ENCODE peak calls at places on chromosomes 12 and 14, in eight cellular contexts. One of them, this sample, is unnamed.

GRCh38 chr12:131312793-131313545 is 359.3 kb downstream of the ADGRD1 start:
- DNase-seq in endothelial cell of umbilical vein: no peak
- DNase-seq in lung: no peak
- DNase-seq in tibial nerve: no peak
- DNase-seq in fibroblast of lung: no peak
- DNase-seq in tibial artery: no peak
- DNase-seq in A549: no peak
- DNase-seq in left lung: no peak
- DNase-seq in this sample: no peak

GRCh38 chr14:29603721-29604120 is 323.9 kb downstream of the PRKD1 start:
- DNase-seq in left lung: no peak
- DNase-seq in endothelial cell of umbilical vein: peak
- DNase-seq in tibial nerve: no peak
- DNase-seq in A549: no peak
- DNase-seq in fibroblast of lung: no peak
- DNase-seq in lung: no peak
- DNase-seq in tibial artery: no peak
- DNase-seq in this sample: no peak

GRCh38 chr14:51978566-51979398 is 10.6 kb upstream of the RTRAF start:
- DNase-seq in endothelial cell of umbilical vein: peak
- DNase-seq in left lung: peak
- DNase-seq in lung: peak
- DNase-seq in fibroblast of lung: peak
- DNase-seq in A549: peak
- DNase-seq in tibial artery: peak
- DNase-seq in tibial nerve: peak
- DNase-seq in this sample: peak

GRCh38 chr14:80491131-80491530 is 279.8 kb upstream of the DIO2 start:
- DNase-seq in tibial nerve: peak
- DNase-seq in fibroblast of lung: peak
- DNase-seq in left lung: no peak
- DNase-seq in A549: no peak
- DNase-seq in lung: no peak
- DNase-seq in endothelial cell of umbilical vein: peak
- DNase-seq in tibial artery: peak
- DNase-seq in this sample: no peak

GRCh38 chr12:57242329-57242690 is 8.7 kb downstream of the STAC3 start:
- DNase-seq in tibial artery: no peak
- DNase-seq in endothelial cell of umbilical vein: no peak
- DNase-seq in lung: no peak
- DNase-seq in fibroblast of lung: no peak
- DNase-seq in A549: no peak
- DNase-seq in tibial nerve: no peak
- DNase-seq in left lung: peak
- DNase-seq in this sample: no peak

GRCh38 chr12:80490329-80490728 is 46.3 kb downstream of the PTPRQ start:
- DNase-seq in left lung: no peak
- DNase-seq in endothelial cell of umbilical vein: no peak
- DNase-seq in fibroblast of lung: peak
- DNase-seq in A549: no peak
- DNase-seq in tibial nerve: no peak
- DNase-seq in tibial artery: no peak
- DNase-seq in lung: no peak
- DNase-seq in this sample: no peak

GRCh38 chr12:113248046-113248825 is 27.0 kb downstream of the TPCN1 start:
- DNase-seq in fibroblast of lung: no peak
- DNase-seq in tibial nerve: no peak
- DNase-seq in tibial artery: no peak
- DNase-seq in endothelial cell of umbilical vein: no peak
- DNase-seq in lung: no peak
- DNase-seq in left lung: no peak
- DNase-seq in A549: no peak
- DNase-seq in this sample: no peak

GRCh38 chr14:90301580-90302181 is 30.1 kb downstream of the NRDE2 start:
- DNase-seq in left lung: no peak
- DNase-seq in lung: no peak
- DNase-seq in fibroblast of lung: peak
- DNase-seq in endothelial cell of umbilical vein: peak
- DNase-seq in A549: peak
- DNase-seq in tibial nerve: no peak
- DNase-seq in tibial artery: no peak
- DNase-seq in this sample: peak

GRCh38 chr14:39956372-39956771 is 524.1 kb upstream of the FBXO33 start:
- DNase-seq in tibial artery: no peak
- DNase-seq in lung: no peak
- DNase-seq in fibroblast of lung: no peak
- DNase-seq in endothelial cell of umbilical vein: no peak
- DNase-seq in left lung: no peak
- DNase-seq in A549: no peak
- DNase-seq in tibial nerve: no peak
- DNase-seq in this sample: peak

GRCh38 chr14:49865431-49865859 is 12.9 kb upstream of the NEMF start:
- DNase-seq in fibroblast of lung: peak
- DNase-seq in tibial nerve: peak
- DNase-seq in endothelial cell of umbilical vein: peak
- DNase-seq in left lung: peak
- DNase-seq in lung: peak
- DNase-seq in A549: peak
- DNase-seq in tibial artery: peak
- DNase-seq in this sample: no peak

GRCh38 chr14:61992139-61992538 is 229.9 kb downstream of the SNAPC1 start:
- DNase-seq in tibial artery: no peak
- DNase-seq in A549: no peak
- DNase-seq in tibial nerve: no peak
- DNase-seq in left lung: no peak
- DNase-seq in fibroblast of lung: no peak
- DNase-seq in endothelial cell of umbilical vein: no peak
- DNase-seq in lung: no peak
- DNase-seq in this sample: no peak

GRCh38 chr12:93827179-93827578 is 150.0 kb downstream of the CRADD start:
- DNase-seq in tibial artery: no peak
- DNase-seq in fibroblast of lung: no peak
- DNase-seq in tibial nerve: no peak
- DNase-seq in A549: no peak
- DNase-seq in left lung: no peak
- DNase-seq in lung: no peak
- DNase-seq in endothelial cell of umbilical vein: no peak
- DNase-seq in this sample: no peak
- H3K27ac ChIP-seq in tibial artery: no peak
- H3K27ac ChIP-seq in fibroblast of lung: no peak
- H3K27ac ChIP-seq in tibial nerve: no peak
- H3K27ac ChIP-seq in A549: no peak
- H3K27ac ChIP-seq in left lung: no peak
- H3K27ac ChIP-seq in lung: no peak
- H3K27ac ChIP-seq in endothelial cell of umbilical vein: no peak
- H3K27ac ChIP-seq in this sample: no peak

DNA sequence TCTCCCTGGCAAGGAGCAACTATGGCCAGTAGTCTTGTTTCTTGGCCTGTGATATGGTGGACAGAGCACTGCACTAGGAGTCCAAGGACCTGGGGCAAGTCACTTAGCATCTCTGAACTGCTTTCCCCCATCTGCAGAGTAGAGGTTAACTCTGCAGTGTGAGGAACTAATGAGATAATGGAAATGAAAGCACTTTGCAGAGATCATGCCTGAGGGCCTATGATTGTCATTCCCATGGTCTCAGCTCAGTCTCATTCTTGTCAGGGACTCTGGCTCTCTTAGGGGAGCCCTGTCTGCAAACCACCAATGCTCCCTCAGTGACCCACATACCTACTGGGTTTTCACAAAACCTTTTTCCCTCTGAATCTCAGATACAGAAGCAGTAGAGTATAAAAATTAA is 6.5 kb upstream of the PNMA1 start:
- DNase-seq in endothelial cell of umbilical vein: no peak
- DNase-seq in tibial artery: no peak
- DNase-seq in tibial nerve: no peak
- DNase-seq in lung: no peak
- DNase-seq in fibroblast of lung: no peak
- DNase-seq in left lung: no peak
- DNase-seq in A549: no peak
- DNase-seq in this sample: no peak
- H3K27ac ChIP-seq in endothelial cell of umbilical vein: no peak
- H3K27ac ChIP-seq in tibial artery: no peak
- H3K27ac ChIP-seq in tibial nerve: no peak
- H3K27ac ChIP-seq in lung: no peak
- H3K27ac ChIP-seq in fibroblast of lung: no peak
- H3K27ac ChIP-seq in left lung: no peak
- H3K27ac ChIP-seq in A549: no peak
- H3K27ac ChIP-seq in this sample: no peak

GRCh38 chr14:74532246-74532645 is 38.7 kb downstream of the ISCA2 start:
- DNase-seq in tibial nerve: no peak
- DNase-seq in lung: no peak
- DNase-seq in A549: no peak
- DNase-seq in fibroblast of lung: no peak
- DNase-seq in left lung: no peak
- DNase-seq in endothelial cell of umbilical vein: no peak
- DNase-seq in tibial artery: no peak
- DNase-seq in this sample: no peak

GRCh38 chr14:74528886-74529285 is 35.3 kb downstream of the ISCA2 start:
- DNase-seq in fibroblast of lung: no peak
- DNase-seq in tibial nerve: no peak
- DNase-seq in A549: no peak
- DNase-seq in left lung: no peak
- DNase-seq in tibial artery: no peak
- DNase-seq in endothelial cell of umbilical vein: no peak
- DNase-seq in lung: no peak
- DNase-seq in this sample: no peak

GRCh38 chr14:74528406-74528805 is 34.8 kb downstream of the ISCA2 start:
- DNase-seq in tibial artery: no peak
- DNase-seq in lung: no peak
- DNase-seq in left lung: no peak
- DNase-seq in endothelial cell of umbilical vein: no peak
- DNase-seq in fibroblast of lung: no peak
- DNase-seq in A549: no peak
- DNase-seq in tibial nerve: no peak
- DNase-seq in this sample: no peak

GRCh38 chr14:74531467-74531866 is 37.9 kb downstream of the ISCA2 start:
- DNase-seq in endothelial cell of umbilical vein: peak
- DNase-seq in left lung: no peak
- DNase-seq in tibial nerve: no peak
- DNase-seq in tibial artery: no peak
- DNase-seq in A549: peak
- DNase-seq in lung: peak
- DNase-seq in fibroblast of lung: peak
- DNase-seq in this sample: no peak

DNA sequence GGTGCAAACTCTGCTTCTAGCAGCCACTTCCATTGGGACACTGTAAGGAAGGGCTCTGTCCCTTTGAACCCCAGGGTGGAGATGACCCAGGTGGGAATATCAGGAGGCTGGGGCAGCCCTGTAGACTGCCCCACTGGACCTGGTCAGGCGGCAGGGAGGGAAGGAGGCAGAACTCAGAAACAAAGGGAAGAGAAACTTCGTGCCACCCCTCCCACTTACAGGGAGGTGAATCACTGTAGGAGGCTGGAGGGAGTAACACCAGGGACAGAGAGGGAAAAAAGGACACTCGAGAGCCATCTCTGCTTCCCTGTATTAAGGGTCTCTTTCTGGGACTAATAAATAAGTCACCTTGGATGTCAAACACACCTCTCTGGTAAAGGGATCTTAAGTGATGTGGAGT is 37.4 kb downstream of the ISCA2 start:
- DNase-seq in lung: no peak
- DNase-seq in tibial nerve: no peak
- DNase-seq in tibial artery: no peak
- DNase-seq in fibroblast of lung: no peak
- DNase-seq in A549: no peak
- DNase-seq in left lung: no peak
- DNase-seq in endothelial cell of umbilical vein: no peak
- DNase-seq in this sample: no peak
- H3K27ac ChIP-seq in lung: no peak
- H3K27ac ChIP-seq in tibial nerve: no peak
- H3K27ac ChIP-seq in tibial artery: no peak
- H3K27ac ChIP-seq in fibroblast of lung: no peak
- H3K27ac ChIP-seq in A549: peak
- H3K27ac ChIP-seq in left lung: no peak
- H3K27ac ChIP-seq in endothelial cell of umbilical vein: no peak
- H3K27ac ChIP-seq in this sample: no peak

GRCh38 chr12:117023998-117024960 is 74.9 kb downstream of the TESC start:
- DNase-seq in endothelial cell of umbilical vein: no peak
- DNase-seq in tibial nerve: no peak
- DNase-seq in tibial artery: no peak
- DNase-seq in A549: no peak
- DNase-seq in lung: no peak
- DNase-seq in left lung: no peak
- DNase-seq in fibroblast of lung: no peak
- DNase-seq in this sample: no peak

GRCh38 chr12:117024961-117025480 is 74.2 kb downstream of the TESC start:
- DNase-seq in left lung: no peak
- DNase-seq in tibial artery: no peak
- DNase-seq in tibial nerve: no peak
- DNase-seq in endothelial cell of umbilical vein: no peak
- DNase-seq in A549: no peak
- DNase-seq in fibroblast of lung: no peak
- DNase-seq in lung: no peak
- DNase-seq in this sample: no peak

GRCh38 chr12:117020536-117021220 is 78.5 kb downstream of the TESC start:
- DNase-seq in endothelial cell of umbilical vein: no peak
- DNase-seq in left lung: no peak
- DNase-seq in A549: no peak
- DNase-seq in lung: no peak
- DNase-seq in tibial artery: no peak
- DNase-seq in fibroblast of lung: no peak
- DNase-seq in tibial nerve: no peak
- DNase-seq in this sample: no peak

GRCh38 chr12:117019866-117020265 is 79.3 kb downstream of the TESC start:
- DNase-seq in lung: no peak
- DNase-seq in fibroblast of lung: no peak
- DNase-seq in left lung: no peak
- DNase-seq in tibial artery: no peak
- DNase-seq in endothelial cell of umbilical vein: no peak
- DNase-seq in tibial nerve: no peak
- DNase-seq in A549: no peak
- DNase-seq in this sample: no peak

GRCh38 chr12:117022465-117022864 is 76.8 kb downstream of the TESC start:
- DNase-seq in tibial nerve: no peak
- DNase-seq in left lung: no peak
- DNase-seq in A549: no peak
- DNase-seq in endothelial cell of umbilical vein: no peak
- DNase-seq in fibroblast of lung: no peak
- DNase-seq in lung: no peak
- DNase-seq in tibial artery: no peak
- DNase-seq in this sample: no peak
- H3K27ac ChIP-seq in tibial nerve: no peak
- H3K27ac ChIP-seq in left lung: no peak
- H3K27ac ChIP-seq in A549: no peak
- H3K27ac ChIP-seq in endothelial cell of umbilical vein: no peak
- H3K27ac ChIP-seq in fibroblast of lung: no peak
- H3K27ac ChIP-seq in lung: no peak
- H3K27ac ChIP-seq in tibial artery: no peak
- H3K27ac ChIP-seq in this sample: no peak

GRCh38 chr12:105534068-105534467 is 203.6 kb downstream of the C12orf75 start:
- DNase-seq in lung: no peak
- DNase-seq in A549: no peak
- DNase-seq in endothelial cell of umbilical vein: no peak
- DNase-seq in tibial nerve: no peak
- DNase-seq in fibroblast of lung: no peak
- DNase-seq in tibial artery: no peak
- DNase-seq in left lung: no peak
- DNase-seq in this sample: no peak

GRCh38 chr12:105538880-105539279 is 208.4 kb downstream of the C12orf75 start:
- DNase-seq in tibial nerve: no peak
- DNase-seq in fibroblast of lung: peak
- DNase-seq in endothelial cell of umbilical vein: no peak
- DNase-seq in A549: no peak
- DNase-seq in left lung: no peak
- DNase-seq in lung: no peak
- DNase-seq in tibial artery: no peak
- DNase-seq in this sample: no peak

GRCh38 chr12:105539735-105540134 is 209.2 kb downstream of the C12orf75 start:
- DNase-seq in left lung: no peak
- DNase-seq in fibroblast of lung: peak
- DNase-seq in tibial nerve: no peak
- DNase-seq in A549: no peak
- DNase-seq in lung: no peak
- DNase-seq in tibial artery: no peak
- DNase-seq in endothelial cell of umbilical vein: no peak
- DNase-seq in this sample: no peak
- H3K27ac ChIP-seq in left lung: no peak
- H3K27ac ChIP-seq in fibroblast of lung: no peak
- H3K27ac ChIP-seq in tibial nerve: no peak
- H3K27ac ChIP-seq in A549: no peak
- H3K27ac ChIP-seq in lung: no peak
- H3K27ac ChIP-seq in tibial artery: no peak
- H3K27ac ChIP-seq in endothelial cell of umbilical vein: no peak
- H3K27ac ChIP-seq in this sample: no peak